ENCODE peak calls at places on chromosome 1, in nine cellular contexts. One of them, this sample, is unnamed.

GRCh38 chr1:108000620-108001105 is 35.7 kb upstream of the VAV3 start:
- DNase-seq in cardiac fibroblast: peak
- DNase-seq in progenitor cell of endocrine pancreas: no peak
- DNase-seq in heart left ventricle: peak
- DNase-seq in fibroblast of pulmonary artery: peak
- DNase-seq in left ventricle myocardium inferior: peak
- DNase-seq in left lung: no peak
- DNase-seq in mucosa of descending colon: peak
- DNase-seq in astrocyte of the spinal cord: peak
- DNase-seq in this sample: peak

GRCh38 chr1:233327938-233328660 is 575 bp downstream of the MAP3K21 start:
- DNase-seq in progenitor cell of endocrine pancreas: peak
- DNase-seq in left ventricle myocardium inferior: no peak
- DNase-seq in cardiac fibroblast: no peak
- DNase-seq in fibroblast of pulmonary artery: no peak
- DNase-seq in astrocyte of the spinal cord: no peak
- DNase-seq in left lung: peak
- DNase-seq in heart left ventricle: peak
- DNase-seq in mucosa of descending colon: peak
- DNase-seq in this sample: peak

GRCh38 chr1:181086926-181087325 is 1.6 kb upstream of the IER5 start:
- DNase-seq in fibroblast of pulmonary artery: peak
- DNase-seq in left ventricle myocardium inferior: no peak
- DNase-seq in heart left ventricle: no peak
- DNase-seq in cardiac fibroblast: peak
- DNase-seq in astrocyte of the spinal cord: no peak
- DNase-seq in progenitor cell of endocrine pancreas: no peak
- DNase-seq in left lung: no peak
- DNase-seq in mucosa of descending colon: no peak
- DNase-seq in this sample: no peak

GRCh38 chr1:177983087-177983823 is 13.4 kb upstream of the SEC16B start:
- DNase-seq in astrocyte of the spinal cord: no peak
- DNase-seq in mucosa of descending colon: no peak
- DNase-seq in cardiac fibroblast: no peak
- DNase-seq in fibroblast of pulmonary artery: no peak
- DNase-seq in left lung: no peak
- DNase-seq in heart left ventricle: no peak
- DNase-seq in left ventricle myocardium inferior: no peak
- DNase-seq in progenitor cell of endocrine pancreas: no peak
- DNase-seq in this sample: no peak

GRCh38 chr1:94621392-94621791 is 79.8 kb upstream of the F3 start:
- DNase-seq in mucosa of descending colon: peak
- DNase-seq in heart left ventricle: no peak
- DNase-seq in progenitor cell of endocrine pancreas: no peak
- DNase-seq in cardiac fibroblast: no peak
- DNase-seq in left ventricle myocardium inferior: no peak
- DNase-seq in astrocyte of the spinal cord: peak
- DNase-seq in fibroblast of pulmonary artery: no peak
- DNase-seq in left lung: no peak
- DNase-seq in this sample: peak

GRCh38 chr1:58848818-58849411 is 65.1 kb upstream of the JUN start:
- DNase-seq in mucosa of descending colon: peak
- DNase-seq in cardiac fibroblast: peak
- DNase-seq in heart left ventricle: peak
- DNase-seq in fibroblast of pulmonary artery: peak
- DNase-seq in left ventricle myocardium inferior: peak
- DNase-seq in left lung: peak
- DNase-seq in astrocyte of the spinal cord: peak
- DNase-seq in progenitor cell of endocrine pancreas: no peak
- DNase-seq in this sample: no peak

GRCh38 chr1:62295921-62296451 is 23.2 kb downstream of the KANK4 start:
- DNase-seq in left lung: no peak
- DNase-seq in heart left ventricle: no peak
- DNase-seq in mucosa of descending colon: no peak
- DNase-seq in left ventricle myocardium inferior: no peak
- DNase-seq in fibroblast of pulmonary artery: peak
- DNase-seq in astrocyte of the spinal cord: peak
- DNase-seq in cardiac fibroblast: peak
- DNase-seq in progenitor cell of endocrine pancreas: no peak
- DNase-seq in this sample: no peak

GRCh38 chr1:85339089-85339488 is 62.7 kb upstream of the BCL10 start:
- DNase-seq in mucosa of descending colon: no peak
- DNase-seq in progenitor cell of endocrine pancreas: no peak
- DNase-seq in astrocyte of the spinal cord: peak
- DNase-seq in cardiac fibroblast: peak
- DNase-seq in left lung: no peak
- DNase-seq in left ventricle myocardium inferior: no peak
- DNase-seq in heart left ventricle: no peak
- DNase-seq in fibroblast of pulmonary artery: peak
- DNase-seq in this sample: no peak

GRCh38 chr1:44354268-44354839 is 703 bp downstream of the ERI3 start:
- DNase-seq in astrocyte of the spinal cord: peak
- DNase-seq in cardiac fibroblast: peak
- DNase-seq in heart left ventricle: no peak
- DNase-seq in left ventricle myocardium inferior: no peak
- DNase-seq in fibroblast of pulmonary artery: peak
- DNase-seq in left lung: no peak
- DNase-seq in progenitor cell of endocrine pancreas: no peak
- DNase-seq in mucosa of descending colon: no peak
- DNase-seq in this sample: no peak

GRCh38 chr1:174726167-174726879 is 273.4 kb upstream of the CACYBP start:
- DNase-seq in left ventricle myocardium inferior: no peak
- DNase-seq in astrocyte of the spinal cord: peak
- DNase-seq in heart left ventricle: no peak
- DNase-seq in cardiac fibroblast: peak
- DNase-seq in left lung: no peak
- DNase-seq in fibroblast of pulmonary artery: peak
- DNase-seq in mucosa of descending colon: no peak
- DNase-seq in progenitor cell of endocrine pancreas: no peak
- DNase-seq in this sample: no peak

GRCh38 chr1:56774067-56774609 is 45.1 kb downstream of the FYB2 start:
- DNase-seq in mucosa of descending colon: no peak
- DNase-seq in astrocyte of the spinal cord: no peak
- DNase-seq in progenitor cell of endocrine pancreas: no peak
- DNase-seq in cardiac fibroblast: no peak
- DNase-seq in heart left ventricle: no peak
- DNase-seq in fibroblast of pulmonary artery: no peak
- DNase-seq in left lung: no peak
- DNase-seq in left ventricle myocardium inferior: no peak
- DNase-seq in this sample: no peak

GRCh38 chr1:70486676-70487470 is 75.8 kb downstream of the CTH start:
- DNase-seq in cardiac fibroblast: peak
- DNase-seq in mucosa of descending colon: no peak
- DNase-seq in fibroblast of pulmonary artery: peak
- DNase-seq in astrocyte of the spinal cord: peak
- DNase-seq in left lung: no peak
- DNase-seq in progenitor cell of endocrine pancreas: no peak
- DNase-seq in heart left ventricle: peak
- DNase-seq in left ventricle myocardium inferior: no peak
- DNase-seq in this sample: no peak

GRCh38 chr1:219088778-219089557 is 84.7 kb upstream of the LYPLAL1 start:
- DNase-seq in progenitor cell of endocrine pancreas: no peak
- DNase-seq in mucosa of descending colon: peak
- DNase-seq in heart left ventricle: no peak
- DNase-seq in left ventricle myocardium inferior: peak
- DNase-seq in astrocyte of the spinal cord: peak
- DNase-seq in fibroblast of pulmonary artery: peak
- DNase-seq in left lung: peak
- DNase-seq in cardiac fibroblast: peak
- DNase-seq in this sample: no peak

GRCh38 chr1:231931846-231932454 is 305.4 kb downstream of the DISC1 start:
- DNase-seq in cardiac fibroblast: no peak
- DNase-seq in heart left ventricle: no peak
- DNase-seq in mucosa of descending colon: peak
- DNase-seq in progenitor cell of endocrine pancreas: no peak
- DNase-seq in left ventricle myocardium inferior: no peak
- DNase-seq in fibroblast of pulmonary artery: no peak
- DNase-seq in left lung: no peak
- DNase-seq in astrocyte of the spinal cord: no peak
- DNase-seq in this sample: no peak

GRCh38 chr1:211318881-211319280 is 7.8 kb upstream of the TRAF5 start:
- DNase-seq in cardiac fibroblast: no peak
- DNase-seq in left ventricle myocardium inferior: no peak
- DNase-seq in mucosa of descending colon: no peak
- DNase-seq in astrocyte of the spinal cord: no peak
- DNase-seq in heart left ventricle: no peak
- DNase-seq in left lung: no peak
- DNase-seq in progenitor cell of endocrine pancreas: no peak
- DNase-seq in fibroblast of pulmonary artery: no peak
- DNase-seq in this sample: no peak

GRCh38 chr1:224489585-224490365 is 55.2 kb upstream of the WDR26 start:
- DNase-seq in astrocyte of the spinal cord: no peak
- DNase-seq in left ventricle myocardium inferior: no peak
- DNase-seq in fibroblast of pulmonary artery: no peak
- DNase-seq in left lung: no peak
- DNase-seq in cardiac fibroblast: no peak
- DNase-seq in mucosa of descending colon: no peak
- DNase-seq in heart left ventricle: no peak
- DNase-seq in progenitor cell of endocrine pancreas: no peak
- DNase-seq in this sample: no peak

GRCh38 chr1:151143986-151144385 is 2.4 kb downstream of the SEMA6C start:
- DNase-seq in progenitor cell of endocrine pancreas: no peak
- DNase-seq in cardiac fibroblast: no peak
- DNase-seq in heart left ventricle: no peak
- DNase-seq in fibroblast of pulmonary artery: no peak
- DNase-seq in mucosa of descending colon: no peak
- DNase-seq in left lung: no peak
- DNase-seq in left ventricle myocardium inferior: no peak
- DNase-seq in astrocyte of the spinal cord: no peak
- DNase-seq in this sample: no peak

GRCh38 chr1:46510998-46511365 is 21.3 kb downstream of the DMBX1 start:
- DNase-seq in left ventricle myocardium inferior: no peak
- DNase-seq in cardiac fibroblast: no peak
- DNase-seq in mucosa of descending colon: no peak
- DNase-seq in left lung: peak
- DNase-seq in progenitor cell of endocrine pancreas: no peak
- DNase-seq in fibroblast of pulmonary artery: no peak
- DNase-seq in astrocyte of the spinal cord: no peak
- DNase-seq in heart left ventricle: no peak
- DNase-seq in this sample: no peak

GRCh38 chr1:197773856-197774255 is 1.4 kb downstream of the DENND1B start:
- DNase-seq in fibroblast of pulmonary artery: no peak
- DNase-seq in heart left ventricle: no peak
- DNase-seq in astrocyte of the spinal cord: peak
- DNase-seq in left lung: no peak
- DNase-seq in progenitor cell of endocrine pancreas: no peak
- DNase-seq in mucosa of descending colon: no peak
- DNase-seq in left ventricle myocardium inferior: no peak
- DNase-seq in cardiac fibroblast: no peak
- DNase-seq in this sample: no peak

GRCh38 chr1:207988326-207989005 is 77.5 kb upstream of the CD34 start:
- DNase-seq in left ventricle myocardium inferior: no peak
- DNase-seq in mucosa of descending colon: no peak
- DNase-seq in astrocyte of the spinal cord: no peak
- DNase-seq in left lung: no peak
- DNase-seq in fibroblast of pulmonary artery: no peak
- DNase-seq in heart left ventricle: no peak
- DNase-seq in progenitor cell of endocrine pancreas: no peak
- DNase-seq in cardiac fibroblast: no peak
- DNase-seq in this sample: no peak
- TF ChIP-seq CTCF in left ventricle myocardium inferior: no peak
- TF ChIP-seq CTCF in mucosa of descending colon: no peak
- TF ChIP-seq CTCF in astrocyte of the spinal cord: no peak
- TF ChIP-seq CTCF in left lung: no peak
- TF ChIP-seq CTCF in fibroblast of pulmonary artery: no peak
- TF ChIP-seq CTCF in heart left ventricle: no peak
- TF ChIP-seq CTCF in progenitor cell of endocrine pancreas: no peak
- TF ChIP-seq CTCF in cardiac fibroblast: no peak
- TF ChIP-seq CTCF in this sample: no peak

GRCh38 chr1:111959436-111959835 is 30.0 kb downstream of the KCND3 start:
- DNase-seq in left lung: no peak
- DNase-seq in heart left ventricle: no peak
- DNase-seq in cardiac fibroblast: no peak
- DNase-seq in astrocyte of the spinal cord: no peak
- DNase-seq in left ventricle myocardium inferior: no peak
- DNase-seq in mucosa of descending colon: no peak
- DNase-seq in fibroblast of pulmonary artery: no peak
- DNase-seq in progenitor cell of endocrine pancreas: no peak
- DNase-seq in this sample: no peak
- TF ChIP-seq CTCF in left lung: no peak
- TF ChIP-seq CTCF in heart left ventricle: no peak
- TF ChIP-seq CTCF in cardiac fibroblast: no peak
- TF ChIP-seq CTCF in astrocyte of the spinal cord: no peak
- TF ChIP-seq CTCF in left ventricle myocardium inferior: peak
- TF ChIP-seq CTCF in mucosa of descending colon: no peak
- TF ChIP-seq CTCF in fibroblast of pulmonary artery: no peak
- TF ChIP-seq CTCF in progenitor cell of endocrine pancreas: no peak
- TF ChIP-seq CTCF in this sample: no peak

GRCh38 chr1:8412183-8412831 is 94.4 kb downstream of the SLC45A1 start:
- DNase-seq in left lung: no peak
- DNase-seq in heart left ventricle: no peak
- DNase-seq in mucosa of descending colon: peak
- DNase-seq in cardiac fibroblast: peak
- DNase-seq in fibroblast of pulmonary artery: peak
- DNase-seq in left ventricle myocardium inferior: no peak
- DNase-seq in progenitor cell of endocrine pancreas: no peak
- DNase-seq in astrocyte of the spinal cord: peak
- DNase-seq in this sample: no peak
- TF ChIP-seq CTCF in left lung: no peak
- TF ChIP-seq CTCF in heart left ventricle: no peak
- TF ChIP-seq CTCF in mucosa of descending colon: peak
- TF ChIP-seq CTCF in cardiac fibroblast: peak
- TF ChIP-seq CTCF in fibroblast of pulmonary artery: peak
- TF ChIP-seq CTCF in left ventricle myocardium inferior: no peak
- TF ChIP-seq CTCF in progenitor cell of endocrine pancreas: no peak
- TF ChIP-seq CTCF in astrocyte of the spinal cord: peak
- TF ChIP-seq CTCF in this sample: no peak

DNA sequence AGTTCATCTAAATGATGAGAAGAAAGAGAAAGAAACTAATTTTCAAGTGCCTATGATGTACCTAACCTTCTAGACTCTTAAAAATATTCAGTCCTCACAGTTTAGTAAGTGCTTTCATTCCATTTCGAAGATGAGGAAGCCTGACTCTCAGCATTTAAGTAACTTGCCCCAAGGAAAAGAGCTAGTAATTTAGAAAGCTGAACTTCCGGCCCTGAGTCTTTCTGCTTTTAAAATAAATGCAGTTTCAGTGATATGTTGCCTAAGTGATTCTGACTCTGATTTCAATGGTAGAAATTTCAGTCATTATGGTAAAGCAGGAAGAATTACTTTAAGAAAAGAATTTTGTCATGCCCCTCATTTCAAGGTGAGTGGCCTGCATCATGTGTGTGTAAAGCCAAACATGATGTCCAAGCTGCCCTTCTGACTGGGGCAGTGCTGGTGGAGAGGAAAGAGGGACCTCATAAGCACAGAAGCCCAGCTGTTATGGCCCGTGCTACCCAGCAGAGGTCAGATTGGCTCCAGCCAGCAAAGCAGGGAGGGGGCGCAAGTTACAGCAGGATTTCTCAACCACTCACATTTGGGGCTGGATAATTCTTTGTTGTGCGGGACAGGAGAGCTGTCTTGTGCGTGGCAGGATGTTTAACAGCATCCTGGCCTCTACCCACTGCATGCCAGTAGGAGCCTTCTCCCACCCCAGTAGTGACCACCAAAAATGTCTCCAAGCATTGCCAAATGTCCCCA is 10.7 kb downstream of the ATP1A4 start:
- DNase-seq in astrocyte of the spinal cord: peak
- DNase-seq in left ventricle myocardium inferior: no peak
- DNase-seq in mucosa of descending colon: no peak
- DNase-seq in progenitor cell of endocrine pancreas: no peak
- DNase-seq in fibroblast of pulmonary artery: peak
- DNase-seq in heart left ventricle: peak
- DNase-seq in left lung: no peak
- DNase-seq in cardiac fibroblast: peak
- DNase-seq in this sample: no peak
- TF ChIP-seq CTCF in astrocyte of the spinal cord: peak
- TF ChIP-seq CTCF in left ventricle myocardium inferior: peak
- TF ChIP-seq CTCF in mucosa of descending colon: no peak
- TF ChIP-seq CTCF in progenitor cell of endocrine pancreas: peak
- TF ChIP-seq CTCF in fibroblast of pulmonary artery: peak
- TF ChIP-seq CTCF in heart left ventricle: peak
- TF ChIP-seq CTCF in left lung: no peak
- TF ChIP-seq CTCF in cardiac fibroblast: peak
- TF ChIP-seq CTCF in this sample: no peak

This sample was measured in mesothelial cell of epicardium.